ENCODE peak calls at places on chromosomes 4 and X, in ten cellular contexts. G is foreskin fibroblast, P is tibial artery, L is GM23338, S is A549, U is IMR-90, R is fibroblast of the aortic adventitia, H is breast epithelium, A is right cardiac atrium, K is choroid plexus epithelial cell. Q is an unnamed sample.

GRCh38 chr4:71857713-71858451 is 74.0 kb upstream of the GC start:
- DNase-seq in G (no peak), P (no peak), L (peak), S (no peak), U (no peak), R (no peak), H (no peak), A (no peak), K (no peak), Q (no peak)

GRCh38 chrX:46710927-46711623 is 47.8 kb downstream of the SLC9A7 start:
- DNase-seq in G (no peak), P (no peak), L (peak), S (no peak), U (no peak), R (no peak), H (no peak), A (no peak), K (no peak), Q (no peak)

GRCh38 chr4:145779319-145779801 is 99.4 kb downstream of the C4orf51 start:
- DNase-seq in G (no peak), P (no peak), L (peak), S (no peak), U (no peak), R (no peak), H (no peak), A (no peak), K (no peak), Q (no peak)

GRCh38 chr4:25069014-25069413 is 38.3 kb upstream of the LGI2 start:
- DNase-seq in G (no peak), P (no peak), L (no peak), S (peak), U (no peak), R (no peak), H (no peak), A (no peak), K (no peak), Q (no peak)

GRCh38 chr4:1178300-1179088 is 6.1 kb upstream of the SPON2 start:
- DNase-seq in G (peak), P (no peak), L (no peak), S (no peak), U (peak), R (no peak), H (no peak), A (peak), K (no peak), Q (no peak)

GRCh38 chr4:20662851-20663250 is 37.4 kb upstream of the PACRGL start:
- DNase-seq in G (peak), P (no peak), L (no peak), S (no peak), U (peak), R (peak), H (no peak), A (no peak), K (peak), Q (no peak)

GRCh38 chr4:140861359-140862181 is 105.4 kb upstream of the TBC1D9 start:
- DNase-seq in G (peak), P (peak), L (peak), S (peak), U (peak), R (peak), H (no peak), A (no peak), K (peak), Q (no peak)

GRCh38 chr4:87882321-87882720 is 49.6 kb downstream of the MEPE start:
- DNase-seq in G (no peak), P (no peak), L (no peak), S (no peak), U (no peak), R (peak), H (no peak), A (no peak), K (peak), Q (no peak)

GRCh38 chr4:74311696-74312313 is 3.5 kb downstream of the EPGN start:
- DNase-seq in G (peak), P (no peak), L (peak), S (peak), U (peak), R (peak), H (no peak), A (no peak), K (peak), Q (no peak)

GRCh38 chr4:180870623-180871022 is 1372.6 kb upstream of the TENM3 start:
- DNase-seq in G (no peak), P (no peak), L (no peak), S (no peak), U (no peak), R (no peak), H (no peak), A (no peak), K (no peak), Q (no peak)

GRCh38 chr4:7398104-7398423 is 36.7 kb downstream of the PSAPL1 start:
- DNase-seq in G (no peak), P (peak), L (no peak), S (no peak), U (peak), R (no peak), H (peak), A (no peak), K (peak), Q (no peak)

GRCh38 chr4:188423039-188423438 is 283.8 kb downstream of the TRIML1 start:
- DNase-seq in G (no peak), P (no peak), L (no peak), S (peak), U (peak), R (no peak), H (no peak), A (no peak), K (no peak), Q (no peak)

GRCh38 chr4:5749568-5749967 is 38.6 kb downstream of the EVC start:
- DNase-seq in G (no peak), P (no peak), L (no peak), S (no peak), U (no peak), R (no peak), H (no peak), A (no peak), K (no peak), Q (no peak)

GRCh38 chr4:76457885-76458284 is 22.9 kb downstream of the SHROOM3 start:
- DNase-seq in G (no peak), P (no peak), L (no peak), S (no peak), U (no peak), R (peak), H (no peak), A (no peak), K (peak), Q (no peak)

GRCh38 chrX:128438082-128438481 is 385.9 kb upstream of the ACTRT1 start:
- DNase-seq in G (no peak), P (no peak), L (no peak), S (no peak), U (no peak), R (no peak), H (no peak), A (no peak), K (no peak), Q (no peak)

GRCh38 chrX:82711432-82711831 is 796.7 kb upstream of the POU3F4 start:
- DNase-seq in G (no peak), P (no peak), L (no peak), S (no peak), U (no peak), R (no peak), H (no peak), A (no peak), K (no peak), Q (no peak)

GRCh38 chrX:110143454-110144210 is 140.7 kb downstream of the TMEM164 start:
- DNase-seq in G (no peak), P (peak), L (no peak), S (no peak), U (no peak), R (peak), H (no peak), A (no peak), K (no peak), Q (no peak)

GRCh38 chr4:169015237-169015636 is 5.2 kb upstream of the CBR4 start:
- DNase-seq in G (no peak), P (peak), L (peak), S (no peak), U (no peak), R (no peak), H (peak), A (no peak), K (no peak), Q (no peak)

GRCh38 chr4:147833254-147833653 is 101.4 kb downstream of the ARHGAP10 start:
- DNase-seq in G (peak), P (no peak), L (no peak), S (no peak), U (peak), R (peak), H (no peak), A (no peak), K (peak), Q (no peak)

GRCh38 chr4:118033148-118034060 is 882 bp upstream of the NDST3 start:
- DNase-seq in G (peak), P (no peak), L (peak), S (peak), U (peak), R (peak), H (no peak), A (peak), K (peak), Q (no peak)

GRCh38 chr4:16838226-16838875 is 60.1 kb downstream of the LDB2 start:
- DNase-seq in G (no peak), P (no peak), L (no peak), S (no peak), U (no peak), R (no peak), H (no peak), A (no peak), K (no peak), Q (no peak)

GRCh38 chrX:108468486-108468885 is 28.8 kb downstream of the COL4A5 start:
- DNase-seq in G (peak), P (no peak), L (no peak), S (no peak), U (peak), R (peak), H (no peak), A (no peak), K (peak), Q (no peak)

GRCh38 chr4:182969651-182970279 is 52.6 kb upstream of the DCTD start:
- DNase-seq in G (no peak), P (no peak), L (no peak), S (peak), U (no peak), R (no peak), H (no peak), A (no peak), K (no peak), Q (no peak)

GRCh38 chr4:176186721-176187395 is 8.5 kb downstream of the SPATA4 start:
- DNase-seq in G (peak), P (no peak), L (no peak), S (no peak), U (no peak), R (peak), H (no peak), A (no peak), K (peak), Q (no peak)
- H3K4me3 ChIP-seq in G (no peak), P (no peak), L (peak), S (no peak), U (no peak), R (no peak), H (no peak), A (no peak), K (no peak), Q (no peak)

GRCh38 chr4:151013491-151013890 is 1.6 kb downstream of the LRBA start:
- DNase-seq in G (no peak), P (no peak), L (no peak), S (no peak), U (no peak), R (no peak), H (no peak), A (no peak), K (no peak), Q (no peak)

GRCh38 chr4:151014521-151015457 is at the start of gene LRBA:
- DNase-seq in G (peak), P (peak), L (peak), S (peak), U (peak), R (peak), H (peak), A (peak), K (peak), Q (peak)

GRCh38 chr4:151013944-151014343 is 1.1 kb downstream of the LRBA start:
- DNase-seq in G (no peak), P (no peak), L (no peak), S (no peak), U (no peak), R (peak), H (no peak), A (no peak), K (no peak), Q (no peak)

GRCh38 chr4:151012376-151012775 is 2.7 kb downstream of the LRBA start:
- DNase-seq in G (no peak), P (no peak), L (no peak), S (no peak), U (no peak), R (no peak), H (no peak), A (no peak), K (no peak), Q (no peak)

DNA sequence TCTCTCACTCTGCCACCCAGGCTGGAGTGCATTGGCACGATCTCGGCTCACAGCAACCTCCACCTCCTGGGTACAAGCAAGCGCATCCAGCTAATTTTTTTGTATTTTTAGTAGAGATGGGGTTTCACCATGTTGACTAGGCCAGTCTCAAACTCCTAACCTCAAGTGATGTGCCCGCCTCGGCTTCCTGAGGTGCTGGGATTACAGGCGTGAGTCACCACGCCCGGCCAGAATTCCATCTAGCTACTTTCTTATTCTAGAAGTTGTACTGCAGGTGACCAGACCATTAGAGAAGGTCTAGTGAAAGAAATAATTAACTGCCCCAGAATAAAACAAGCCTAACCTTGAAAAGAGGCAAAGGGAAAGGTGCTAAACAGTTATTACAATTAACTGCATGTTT is 2.2 kb downstream of the LRBA start:
- DNase-seq in G (peak), P (no peak), L (peak), S (no peak), U (no peak), R (no peak), H (no peak), A (no peak), K (no peak), Q (no peak)
- H3K4me3 ChIP-seq in G (no peak), P (no peak), L (peak), S (no peak), U (no peak), R (no peak), H (peak), A (peak), K (no peak), Q (peak)

GRCh38 chr4:185142563-185142910 is 529 bp upstream of the SLC25A4 start:
- DNase-seq in G (no peak), P (no peak), L (no peak), S (no peak), U (no peak), R (no peak), H (no peak), A (no peak), K (no peak), Q (no peak)
- H3K4me3 ChIP-seq in G (peak), P (peak), L (peak), S (peak), U (peak), R (peak), H (peak), A (peak), K (peak), Q (peak)

DNA sequence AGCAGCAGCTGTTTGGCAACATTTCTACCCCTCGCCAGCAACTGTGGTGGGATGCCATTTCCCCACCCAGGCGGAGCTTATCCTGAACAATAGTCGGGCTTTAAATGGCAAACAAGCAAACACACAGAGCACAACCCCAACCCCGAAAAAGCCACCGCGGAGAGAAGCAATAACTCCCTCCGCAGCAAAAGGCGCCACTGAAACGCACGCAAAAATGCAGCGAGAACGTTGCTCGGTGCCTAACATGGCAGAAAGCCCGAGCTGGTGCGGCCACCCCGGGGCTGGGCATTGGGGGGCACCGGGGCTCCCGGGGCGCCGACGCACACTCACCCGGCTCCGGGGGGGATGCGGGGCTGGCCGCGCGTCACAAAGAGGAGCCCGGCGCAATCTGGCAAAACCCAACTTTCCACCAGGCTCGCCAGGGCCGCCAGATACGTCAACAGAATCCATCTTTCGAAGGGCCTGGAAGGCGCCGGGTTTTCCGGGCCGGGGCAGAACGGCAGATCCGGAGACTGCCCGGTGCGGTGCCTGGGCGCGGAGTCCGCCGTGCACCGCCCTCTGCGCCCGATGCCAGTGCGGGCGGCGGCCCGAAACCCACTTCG is 818 bp downstream of the RAI2 start:
- DNase-seq in G (peak), P (no peak), L (peak), S (no peak), U (no peak), R (peak), H (no peak), A (peak), K (peak), Q (no peak)
- H3K4me3 ChIP-seq in G (peak), P (peak), L (peak), S (peak), U (peak), R (peak), H (peak), A (peak), K (peak), Q (peak)

GRCh38 chr4:82989567-82990429 is 20.8 kb downstream of the LIN54 start:
- DNase-seq in G (peak), P (no peak), L (no peak), S (no peak), U (peak), R (peak), H (no peak), A (no peak), K (peak), Q (no peak)
- H3K4me3 ChIP-seq in G (no peak), P (no peak), L (no peak), S (no peak), U (peak), R (peak), H (no peak), A (no peak), K (peak), Q (no peak)

GRCh38 chr4:107896158-107896645 is 35.1 kb upstream of the CYP2U1 start:
- DNase-seq in G (peak), P (no peak), L (no peak), S (peak), U (peak), R (peak), H (no peak), A (no peak), K (peak), Q (no peak)
- H3K4me3 ChIP-seq in G (no peak), P (no peak), L (no peak), S (peak), U (no peak), R (peak), H (no peak), A (no peak), K (peak), Q (no peak)

Q was measured in effector memory CD4-positive, alpha-beta T cell.